ENCODE peak calls at places on chromosomes 13 and 19, in five cellular contexts. F is epithelial cell of prostate, J is left ventricle myocardium inferior, G is body of pancreas, N is pancreas. D is an unnamed sample.

GRCh38 chr19:8468124-8468523 is 23.3 kb downstream of the HNRNPM start:
- DNase-seq in N (no peak), J (no peak), G (no peak), F (no peak), D (no peak)

GRCh38 chr19:35031072-35031881 is 1.0 kb downstream of the SCN1B start:
- DNase-seq in F (no peak), N (peak; percentile 53), G (no peak), J (peak; percentile 54), D (no peak)

GRCh38 chr19:48740705-48741030 is 258 bp upstream of the RASIP1 start:
- DNase-seq in F (no peak), G (no peak), N (no peak), J (no peak), D (no peak)

GRCh38 chr13:24254151-24254810 is 55.1 kb upstream of the C1QTNF9 start:
- DNase-seq in F (no peak), G (no peak), N (no peak), J (no peak), D (no peak)

GRCh38 chr13:46982856-46983582 is 86.2 kb upstream of the HTR2A start:
- DNase-seq in N (no peak), F (no peak), G (no peak), J (no peak), D (no peak)

GRCh38 chr19:10102787-10103236 is 334 bp upstream of the ANGPTL6 start:
- DNase-seq in N (no peak), J (no peak), G (no peak), F (no peak), D (no peak)

GRCh38 chr19:9498183-9498902 is at the start of gene ZNF560:
- DNase-seq in G (no peak), J (no peak), F (no peak), N (no peak), D (no peak)

GRCh38 chr13:91468301-91468700 is 69.9 kb downstream of the GPC5 start:
- DNase-seq in G (no peak), F (peak; percentile 29), N (no peak), J (no peak), D (peak; percentile 26)

GRCh38 chr19:47778089-47778953 is at the start of gene SELENOW:
- DNase-seq in F (no peak), N (peak; percentile 82), G (peak; percentile 85), J (peak; percentile 82), D (peak; percentile 87)

GRCh38 chr19:2815923-2816322 is 3.7 kb upstream of the ZNF554 start:
- DNase-seq in N (no peak), J (no peak), G (no peak), F (no peak), D (no peak)

GRCh38 chr13:23986619-23987018 is 89.3 kb upstream of the C1QTNF9B start:
- DNase-seq in G (no peak), N (no peak), F (no peak), J (no peak), D (no peak)

GRCh38 chr19:7224205-7224833 is 69.9 kb downstream of the INSR start:
- DNase-seq in G (peak; percentile 80), N (peak; percentile 55), J (no peak), F (no peak), D (no peak)

GRCh38 chr19:6822311-6822670 is 49.8 kb downstream of the VAV1 start:
- DNase-seq in F (no peak), G (no peak), N (no peak), J (no peak), D (no peak)

GRCh38 chr19:12801466-12802266 is at the start of the genes PRDX2 and THSD8:
- DNase-seq in N (peak; percentile 90), F (no peak), J (peak; percentile 79), G (peak; percentile 87), D (peak; percentile 79)

GRCh38 chr19:30662211-30662861 is 290.2 kb downstream of the ZNF536 start:
- DNase-seq in J (no peak), G (peak; percentile 68), F (no peak), N (peak; percentile 45), D (no peak)

GRCh38 chr13:26872444-26873173 is 112.0 kb upstream of the GPR12 start:
- DNase-seq in J (peak; percentile 46), N (no peak), F (no peak), G (peak; percentile 29), D (peak; percentile 42)

GRCh38 chr13:20721058-20721453 is 17.6 kb downstream of the IL17D start:
- DNase-seq in F (no peak), G (no peak), J (no peak), N (no peak), D (no peak)

GRCh38 chr19:45526143-45526542 is 18.9 kb downstream of the VASP start:
- DNase-seq in N (peak; percentile 67), J (peak; percentile 61), F (no peak), G (peak; percentile 67), D (peak; percentile 90)

GRCh38 chr13:19957320-19958118 is 1.0 kb upstream of the ZMYM2 start:
- DNase-seq in F (peak; percentile 16), N (peak; percentile 75), G (peak; percentile 78), J (peak; percentile 66), D (peak; percentile 39)

GRCh38 chr13:66532146-66532545 is 698.0 kb downstream of the PCDH9 start:
- DNase-seq in J (no peak), N (no peak), G (no peak), F (no peak), D (no peak)
- H3K27ac ChIP-seq in J (no peak overlapping the region), N (no peak overlapping the region), G (no peak overlapping the region), F (no peak overlapping the region), D (no peak overlapping the region)

DNA sequence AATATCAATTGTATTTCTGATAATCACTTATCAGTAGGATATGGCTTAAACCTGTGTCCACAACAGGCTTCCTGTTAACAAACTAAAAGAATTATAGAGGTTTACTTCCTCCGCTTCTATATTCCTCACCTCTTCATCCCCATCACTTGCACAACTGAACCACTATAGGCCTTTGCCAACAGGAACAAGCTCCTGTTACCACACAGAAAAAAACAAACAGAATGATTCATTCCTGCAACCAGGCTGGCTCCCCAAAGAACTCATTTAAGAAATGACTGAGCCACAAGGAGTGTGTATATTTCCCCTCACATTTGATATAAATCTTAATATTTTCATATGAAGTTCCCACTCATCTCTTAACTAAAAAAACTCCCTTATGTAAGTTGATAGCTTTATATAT is 367.0 kb downstream of the SLITRK1 start:
- DNase-seq in N (no peak), F (no peak), G (no peak), J (no peak), D (peak; percentile 23)
- H3K27ac ChIP-seq in N (no peak overlapping the region), F (no peak overlapping the region), G (no peak overlapping the region), J (no peak overlapping the region), D (no peak overlapping the region)

DNA sequence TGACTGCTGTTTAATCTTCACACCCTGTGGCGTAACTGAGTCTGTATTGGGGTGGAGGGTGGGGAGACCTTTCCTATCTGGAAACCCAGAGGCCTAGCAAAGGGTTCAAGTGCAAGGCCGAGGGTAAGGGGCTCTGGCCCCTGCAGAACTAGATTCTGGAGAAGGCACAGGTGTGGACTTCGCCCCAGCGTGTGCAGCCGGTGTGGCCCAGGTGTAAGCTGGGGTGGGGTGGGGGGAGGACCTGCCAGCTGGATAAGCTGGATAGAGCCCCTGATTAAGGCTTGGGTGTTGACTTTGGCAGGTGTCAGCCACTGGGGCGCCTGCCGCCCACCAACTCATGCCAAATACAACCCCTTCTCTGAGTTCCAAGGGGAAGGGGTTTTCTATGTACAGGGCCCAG is 1.3 kb downstream of the RAB3D start:
- DNase-seq in J (no peak), G (peak; percentile 65), N (peak; percentile 51), F (no peak), D (no peak)
- H3K27ac ChIP-seq in J (peak overlapping the region; percentile 88), G (peak overlapping the region; percentile 85), N (peak overlapping the region; percentile 80), F (peak overlapping the region; percentile 49), D (peak overlapping the region; percentile 89)

GRCh38 chr13:113912596-113912995 is 48.7 kb upstream of the GAS6 start:
- DNase-seq in G (no peak), F (no peak), N (no peak), J (no peak), D (no peak)
- H3K27ac ChIP-seq in G (no peak overlapping the region), F (peak overlapping the region; percentile 76), N (no peak overlapping the region), J (no peak overlapping the region), D (no peak overlapping the region)

GRCh38 chr13:100537951-100538462 is 50.6 kb downstream of the GGACT start:
- DNase-seq in N (no peak), F (no peak), J (no peak), G (no peak), D (no peak)
- H3K27ac ChIP-seq in N (no peak overlapping the region), F (no peak overlapping the region), J (no peak overlapping the region), G (no peak overlapping the region), D (no peak overlapping the region)

DNA sequence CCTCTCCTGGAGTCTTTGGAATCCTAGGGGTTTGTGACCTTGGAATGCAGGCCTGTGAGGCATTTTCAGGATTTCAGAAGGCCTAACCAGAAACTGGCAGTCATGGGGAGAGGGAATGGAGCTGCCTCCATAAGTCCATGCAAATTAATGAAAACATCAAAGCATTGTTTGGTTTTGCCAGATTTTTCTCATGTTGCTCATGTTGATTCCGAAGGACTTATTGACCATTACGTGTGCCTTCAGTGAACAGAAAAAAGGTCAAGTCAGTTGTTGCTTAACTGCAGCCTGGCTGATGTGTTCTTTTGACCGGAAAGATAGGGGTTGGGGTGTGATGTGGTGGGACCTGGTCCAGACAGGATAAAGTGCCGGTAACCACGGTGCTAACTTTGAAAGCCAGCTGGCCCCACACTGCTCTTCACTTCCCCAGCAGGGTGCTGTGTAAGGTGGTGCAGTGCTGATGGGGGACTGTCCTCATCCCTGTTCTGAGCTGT is 3.6 kb downstream of the RNF113B start:
- DNase-seq in N (no peak), F (peak; percentile 5), G (no peak), J (no peak), D (no peak)
- H3K27ac ChIP-seq in N (peak overlapping the region; percentile 77), F (peak overlapping the region; percentile 15), G (peak overlapping the region; percentile 70), J (peak overlapping the region; percentile 54), D (no peak overlapping the region)

GRCh38 chr13:52925775-52926285 is 77.4 kb upstream of the PCDH8 start:
- DNase-seq in N (no peak), G (no peak), F (peak; percentile 72), J (peak; percentile 56), D (peak; percentile 86)

GRCh38 chr13:52921194-52921593 is 72.8 kb upstream of the PCDH8 start:
- DNase-seq in G (no peak), F (no peak), N (no peak), J (no peak), D (no peak)

GRCh38 chr13:52925221-52925620 is 76.8 kb upstream of the PCDH8 start:
- DNase-seq in J (peak; percentile 35), N (no peak), F (no peak), G (no peak), D (no peak)

GRCh38 chr13:52924241-52925148 is 76.1 kb upstream of the PCDH8 start:
- DNase-seq in J (no peak), N (no peak), F (no peak), G (no peak), D (no peak)

GRCh38 chr13:52922961-52923360 is 74.5 kb upstream of the PCDH8 start:
- DNase-seq in J (no peak), F (no peak), N (no peak), G (no peak), D (no peak)
- H3K27ac ChIP-seq in J (no peak overlapping the region), F (no peak overlapping the region), N (no peak overlapping the region), G (no peak overlapping the region), D (no peak overlapping the region)

GRCh38 chr13:59873856-59874255 is 289.9 kb downstream of the DIAPH3 start:
- DNase-seq in F (no peak), J (no peak), N (no peak), G (no peak), D (no peak)

GRCh38 chr13:59873309-59873708 is 290.4 kb downstream of the DIAPH3 start:
- DNase-seq in J (no peak), N (no peak), G (no peak), F (no peak), D (no peak)

GRCh38 chr13:59863621-59864020 is 300.1 kb downstream of the DIAPH3 start:
- DNase-seq in G (no peak), N (no peak), F (no peak), J (no peak), D (no peak)

GRCh38 chr13:59865398-59865797 is 298.3 kb downstream of the DIAPH3 start:
- DNase-seq in J (no peak), N (no peak), F (no peak), G (no peak), D (no peak)

GRCh38 chr13:59867867-59868266 is 295.9 kb downstream of the DIAPH3 start:
- DNase-seq in G (no peak), J (no peak), F (no peak), N (no peak), D (no peak)
- H3K27ac ChIP-seq in G (no peak overlapping the region), J (no peak overlapping the region), F (no peak overlapping the region), N (no peak overlapping the region), D (no peak overlapping the region)

D was measured in RWPE1.